ENCODE peak calls at places on chromosomes 3 and 15, in seven cellular contexts. Q is activated effector memory CD4-positive, alpha-beta T cell treated with anti-CD3 and anti-CD28 coated beads, Interleukin-2, amount 50 U/mL, for 16 hours; V is stimulated activated CD4-positive, alpha-beta T cell treated with anti-CD3 and anti-CD28 coated beads, Interleukin-4, amount 100 ng/mL, for 4 hours; R is ACHN; M is stomach; H is nucleus accumbens; Y is sciatic nerve. G is an unnamed sample.

GRCh38 chr15:55403531-55403930 is 4.6 kb downstream of the CCPG1 start:
- DNase-seq in Q (no peak), V (no peak), R (peak), M (no peak), H (no peak), Y (no peak), G (no peak)

GRCh38 chr15:25732191-25732590 is 130.9 kb downstream of the ATP10A start:
- DNase-seq in Q (no peak), V (no peak), R (no peak), M (no peak), H (no peak), Y (no peak), G (no peak)

GRCh38 chr3:160477750-160478149 is 28.2 kb upstream of the TRIM59 start:
- DNase-seq in Q (no peak), V (no peak), R (no peak), M (no peak), H (no peak), Y (no peak), G (no peak)

GRCh38 chr3:111128884-111129283 is 57.3 kb downstream of the NECTIN3 start:
- DNase-seq in Q (no peak), V (no peak), R (no peak), M (no peak), H (no peak), Y (no peak), G (no peak)

GRCh38 chr15:99486371-99487336 is 79.1 kb upstream of the MEF2A start:
- DNase-seq in Q (no peak), V (no peak), R (peak), M (peak), H (no peak), Y (peak), G (no peak)

GRCh38 chr3:15263926-15264325 is 57.9 kb downstream of the CAPN7 start:
- DNase-seq in Q (no peak), V (no peak), R (no peak), M (no peak), H (no peak), Y (no peak), G (no peak)

GRCh38 chr3:98233468-98233867 is 30.6 kb upstream of the OR5H6 start:
- DNase-seq in Q (no peak), V (no peak), R (no peak), M (no peak), H (no peak), Y (no peak), G (no peak)

GRCh38 chr3:61448378-61448777 is 113.0 kb upstream of the PTPRG start:
- DNase-seq in Q (no peak), V (no peak), R (no peak), M (no peak), H (no peak), Y (no peak), G (no peak)

GRCh38 chr3:168544097-168544957 is 448.6 kb upstream of the GOLIM4 start:
- DNase-seq in Q (no peak), V (no peak), R (no peak), M (no peak), H (no peak), Y (no peak), G (no peak)

GRCh38 chr3:4981688-4982494 is 2.7 kb downstream of the BHLHE40 start:
- DNase-seq in Q (no peak), V (no peak), R (peak), M (no peak), H (no peak), Y (no peak), G (no peak)

GRCh38 chr3:188617270-188617669 is 463.3 kb downstream of the LPP start:
- DNase-seq in Q (no peak), V (no peak), R (no peak), M (no peak), H (no peak), Y (no peak), G (no peak)

GRCh38 chr3:169285057-169285990 is 378.2 kb downstream of the MECOM start:
- DNase-seq in Q (no peak), V (no peak), R (no peak), M (no peak), H (no peak), Y (no peak), G (no peak)

GRCh38 chr3:4231041-4231440 is 72.1 kb upstream of the SETMAR start:
- DNase-seq in Q (no peak), V (no peak), R (no peak), M (no peak), H (no peak), Y (no peak), G (no peak)

GRCh38 chr3:159130108-159130507 is 328.3 kb downstream of the MFSD1 start:
- DNase-seq in Q (no peak), V (no peak), R (peak), M (no peak), H (no peak), Y (no peak), G (no peak)

GRCh38 chr3:151630035-151630434 is 103.7 kb upstream of the AADACL2 start:
- DNase-seq in Q (no peak), V (no peak), R (no peak), M (no peak), H (no peak), Y (no peak), G (no peak)

GRCh38 chr3:139355502-139355901 is 11.7 kb downstream of the MRPS22 start:
- DNase-seq in Q (no peak), V (no peak), R (no peak), M (no peak), H (no peak), Y (no peak), G (no peak)

GRCh38 chr3:27160146-27160545 is 209.0 kb downstream of the NEK10 start:
- DNase-seq in Q (no peak), V (no peak), R (no peak), M (no peak), H (no peak), Y (no peak), G (no peak)

GRCh38 chr3:132231633-132232032 is 85.6 kb upstream of the ACP3 start:
- DNase-seq in Q (no peak), V (no peak), R (peak), M (no peak), H (no peak), Y (no peak), G (no peak)

GRCh38 chr15:63048986-63049665 is 6.6 kb downstream of the TPM1 start:
- DNase-seq in Q (peak), V (peak), R (peak), M (peak), H (peak), Y (peak), G (peak)

GRCh38 chr3:122902326-122902725 is 107.5 kb downstream of the SLC49A4 start:
- DNase-seq in Q (no peak), V (no peak), R (peak), M (no peak), H (no peak), Y (no peak), G (no peak)

GRCh38 chr3:142118911-142119310 is 30.4 kb downstream of the TFDP2 start:
- DNase-seq in Q (no peak), V (no peak), R (no peak), M (no peak), H (no peak), Y (no peak), G (no peak)

GRCh38 chr15:99145778-99146177 is 40.9 kb downstream of the SYNM start:
- DNase-seq in Q (no peak), V (no peak), R (no peak), M (no peak), H (no peak), Y (no peak), G (no peak)

GRCh38 chr3:115912372-115912771 is 289.1 kb downstream of the GAP43 start:
- DNase-seq in Q (no peak), V (no peak), R (no peak), M (no peak), H (no peak), Y (peak), G (no peak)

GRCh38 chr3:110684436-110684835 is 387.2 kb upstream of the NECTIN3 start:
- DNase-seq in Q (no peak), V (no peak), R (no peak), M (no peak), H (no peak), Y (no peak), G (no peak)

G was measured in anterior cingulate cortex.